ENCODE peak calls at places on chromosome 16, in ten cellular contexts. Y is GM06990; T is HepG2; L is HCT116; G is uterus; S is left ventricle myocardium inferior; D is transverse colon; Q is CD4-positive, alpha-beta T cell; P is H1; B is AG04450. F is an unnamed sample. For H3K27me3, the result is how much of the 10 kb centered on the place peaks cover.

GRCh38 chr16:5738586-5738985 is 641.0 kb upstream of the EEF2KMT start:
- DNase-seq in Y (no peak), T (peak), L (no peak), G (no peak), S (no peak), D (no peak), Q (no peak), P (no peak), B (no peak), F (no peak)

GRCh38 chr16:78142784-78143183 is 43.3 kb downstream of the WWOX start:
- DNase-seq in Y (no peak), T (no peak), L (no peak), G (no peak), S (no peak), D (no peak), Q (no peak), P (no peak), B (no peak), F (no peak)

GRCh38 chr16:54533856-54534490 is 247.4 kb upstream of the IRX3 start:
- DNase-seq in Y (no peak), T (no peak), L (no peak), G (no peak), S (no peak), D (no peak), Q (no peak), P (no peak), B (no peak), F (no peak)

GRCh38 chr16:57706717-57707116 is 12.1 kb downstream of the DRC7 start:
- DNase-seq in Y (no peak), T (no peak), L (no peak), G (no peak), S (no peak), D (no peak), Q (no peak), P (no peak), B (no peak), F (no peak)

GRCh38 chr16:67241008-67241900 is 6.0 kb downstream of the FHOD1 start:
- DNase-seq in Y (no peak), T (peak), L (no peak), G (no peak), S (peak), D (peak), Q (no peak), P (no peak), B (peak), F (peak)

GRCh38 chr16:14608604-14609003 is 21.5 kb downstream of the PARN start:
- DNase-seq in Y (no peak), T (peak), L (no peak), G (no peak), S (no peak), D (no peak), Q (no peak), P (no peak), B (no peak), F (no peak)

GRCh38 chr16:24538756-24539294 is 541 bp upstream of the RBBP6 start:
- DNase-seq in Y (no peak), T (peak), L (no peak), G (no peak), S (no peak), D (no peak), Q (no peak), P (no peak), B (no peak), F (no peak)

GRCh38 chr16:76885776-76886175 is 305.2 kb upstream of the MON1B start:
- DNase-seq in Y (no peak), T (no peak), L (no peak), G (no peak), S (no peak), D (no peak), Q (no peak), P (no peak), B (no peak), F (no peak)

GRCh38 chr16:4656695-4657686 is 32.4 kb downstream of the MGRN1 start:
- DNase-seq in Y (no peak), T (no peak), L (no peak), G (no peak), S (no peak), D (no peak), Q (no peak), P (no peak), B (no peak), F (no peak)

GRCh38 chr16:56257666-56258359 is 66.5 kb downstream of the GNAO1 start:
- DNase-seq in Y (no peak), T (no peak), L (no peak), G (no peak), S (no peak), D (no peak), Q (no peak), P (no peak), B (no peak), F (no peak)

GRCh38 chr16:69712277-69712676 is 14.1 kb downstream of the NQO1 start:
- DNase-seq in Y (no peak), T (no peak), L (no peak), G (no peak), S (no peak), D (no peak), Q (no peak), P (peak), B (no peak), F (no peak)

GRCh38 chr16:70804153-70804728 is 3.3 kb upstream of the VAC14 start:
- DNase-seq in Y (no peak), T (no peak), L (no peak), G (no peak), S (no peak), D (no peak), Q (no peak), P (no peak), B (peak), F (no peak)

GRCh38 chr16:17416461-17417221 is 54.1 kb downstream of the XYLT1 start:
- DNase-seq in Y (peak), T (no peak), L (no peak), G (no peak), S (peak), D (peak), Q (peak), P (no peak), B (no peak), F (no peak)

GRCh38 chr16:12573730-12574383 is 229.8 kb downstream of the CPPED1 start:
- DNase-seq in Y (no peak), T (peak), L (peak), G (no peak), S (peak), D (peak), Q (peak), P (peak), B (no peak), F (peak)
- TF ChIP-seq CTCF in Y (peak), T (peak), L (peak), G (no peak), S (peak), D (peak), Q (peak), P (peak), B (peak), F (peak)

DNA sequence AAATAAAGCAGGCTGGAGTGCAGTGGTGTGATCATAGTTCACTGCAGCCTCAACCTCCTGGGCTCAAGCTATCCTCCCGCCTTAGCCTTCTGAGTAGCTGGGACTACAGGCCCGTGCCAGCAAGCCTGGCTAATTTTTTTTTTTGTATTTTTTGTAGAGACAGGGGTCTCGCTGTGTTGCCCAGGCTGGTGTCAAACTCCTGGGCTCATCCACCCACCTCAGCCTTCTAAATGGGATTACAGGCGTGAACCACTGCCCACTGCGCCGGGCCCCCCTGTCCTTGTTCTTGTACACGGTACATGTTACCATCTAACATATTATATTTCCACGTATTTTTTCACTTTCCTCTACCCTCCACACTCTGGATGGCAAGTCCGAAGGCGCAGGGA is 3.1 kb upstream of the CDH3 start:
- DNase-seq in Y (no peak), T (no peak), L (no peak), G (no peak), S (no peak), D (no peak), Q (no peak), P (no peak), B (no peak), F (no peak)
- H3K27me3 ChIP-seq in Y (under half), T (under half), L (under half), G (under half), S (half or more), D (half or more), Q (half or more), P (under half), B (half or more), F (under half)

GRCh38 chr16:88915639-88916327 is 49.3 kb upstream of the PABPN1L start:
- DNase-seq in Y (no peak), T (no peak), L (no peak), G (no peak), S (no peak), D (no peak), Q (no peak), P (no peak), B (no peak), F (no peak)

GRCh38 chr16:88913001-88913612 is 46.6 kb upstream of the PABPN1L start:
- DNase-seq in Y (no peak), T (no peak), L (no peak), G (no peak), S (no peak), D (no peak), Q (no peak), P (no peak), B (no peak), F (no peak)

GRCh38 chr16:88913870-88914269 is 47.4 kb upstream of the PABPN1L start:
- DNase-seq in Y (no peak), T (no peak), L (no peak), G (no peak), S (no peak), D (no peak), Q (no peak), P (no peak), B (no peak), F (no peak)

GRCh38 chr16:88912556-88912955 is 46.1 kb upstream of the PABPN1L start:
- DNase-seq in Y (no peak), T (no peak), L (no peak), G (no peak), S (no peak), D (no peak), Q (no peak), P (no peak), B (no peak), F (no peak)

GRCh38 chr16:88914750-88915368 is 48.4 kb upstream of the PABPN1L start:
- DNase-seq in Y (no peak), T (no peak), L (no peak), G (no peak), S (peak), D (no peak), Q (no peak), P (no peak), B (peak), F (no peak)
- TF ChIP-seq CTCF in Y (no peak), T (no peak), L (no peak), G (no peak), S (no peak), D (no peak), Q (no peak), P (no peak), B (no peak), F (no peak)

GRCh38 chr16:86962259-86962658 is 354.9 kb downstream of the C16orf95 start:
- DNase-seq in Y (no peak), T (no peak), L (no peak), G (no peak), S (no peak), D (no peak), Q (no peak), P (no peak), B (no peak), F (no peak)

GRCh38 chr16:86960266-86960665 is 356.9 kb downstream of the C16orf95 start:
- DNase-seq in Y (no peak), T (no peak), L (no peak), G (no peak), S (no peak), D (no peak), Q (no peak), P (no peak), B (no peak), F (no peak)

GRCh38 chr16:86962913-86963312 is 354.3 kb downstream of the C16orf95 start:
- DNase-seq in Y (no peak), T (no peak), L (no peak), G (no peak), S (no peak), D (no peak), Q (no peak), P (no peak), B (no peak), F (no peak)

GRCh38 chr16:86959729-86960128 is 357.5 kb downstream of the C16orf95 start:
- DNase-seq in Y (no peak), T (no peak), L (no peak), G (no peak), S (no peak), D (no peak), Q (no peak), P (no peak), B (no peak), F (no peak)

DNA sequence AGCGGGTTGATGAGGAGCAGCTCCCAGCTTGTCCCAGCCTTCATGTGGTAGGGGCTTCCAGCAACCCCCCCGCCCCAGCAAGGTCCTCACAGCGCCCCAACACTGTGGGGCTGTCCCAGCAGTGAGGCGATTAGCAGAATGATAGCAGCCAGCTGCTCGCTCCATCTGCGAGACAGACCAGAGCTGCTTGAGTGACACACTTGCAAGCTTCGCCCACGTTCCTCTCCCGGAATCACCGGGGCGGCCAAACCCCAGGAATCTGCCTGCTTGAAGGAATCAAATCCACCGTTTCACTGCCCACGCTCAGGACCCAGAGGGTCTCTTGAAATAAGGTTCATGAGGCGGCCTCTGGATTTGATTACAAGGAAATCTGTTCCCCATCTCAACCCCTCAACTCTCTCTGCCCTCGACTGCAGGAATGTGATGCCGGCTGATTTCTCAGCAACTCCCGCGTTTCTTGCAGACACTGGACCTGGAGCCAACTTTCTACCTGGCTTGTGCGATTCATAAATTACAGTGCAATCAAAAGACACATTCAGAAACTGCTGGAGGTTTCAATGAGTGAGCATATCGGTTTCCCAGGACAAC is 356.0 kb downstream of the C16orf95 start:
- DNase-seq in Y (no peak), T (no peak), L (no peak), G (no peak), S (no peak), D (no peak), Q (no peak), P (no peak), B (peak), F (no peak)
- H3K27me3 ChIP-seq in Y (under half), T (under half), L (under half), G (under half), S (under half), D (under half), Q (under half), P (under half), B (under half), F (under half)

F was measured in prostate gland.